ENCODE peak calls at places on chromosomes 5 and 9, in four cellular contexts. G is GM12878, T is HepG2, A is K562. Y is an unnamed sample.

GRCh38 chr9:21682981-21683380 is 119.5 kb upstream of the MTAP start:
- DNase-seq in G (no peak), T (no peak), A (no peak), Y (no peak)

GRCh38 chr9:126616521-126616976 is 2.8 kb downstream of the LMX1B start:
- DNase-seq in G (no peak), T (no peak), A (no peak), Y (peak; percentile 32)

GRCh38 chr5:38660194-38660668 is 103.8 kb upstream of the LIFR start:
- DNase-seq in G (no peak), T (peak; percentile 6), A (peak; percentile 89), Y (peak; percentile 61)

GRCh38 chr9:89662718-89663246 is 58.0 kb downstream of the GADD45G start:
- DNase-seq in G (no peak), T (no peak), A (no peak), Y (no peak)

GRCh38 chr5:139806726-139807646 is 11.4 kb downstream of the PSD2 start:
- DNase-seq in G (no peak), T (no peak), A (no peak), Y (no peak)

GRCh38 chr9:21027295-21027694 is 4.1 kb downstream of the HACD4 start:
- DNase-seq in G (no peak), T (no peak), A (no peak), Y (no peak)

GRCh38 chr5:6525910-6526309 is 77.3 kb downstream of the UBE2QL1 start:
- DNase-seq in G (no peak), T (peak; percentile 21), A (peak; percentile 68), Y (peak; percentile 47)

GRCh38 chr9:129554649-129555048 is 66.3 kb downstream of the C9orf50 start:
- DNase-seq in G (no peak), T (no peak), A (peak; percentile 38), Y (no peak)

GRCh38 chr9:133914483-133915342 is 77.4 kb downstream of the VAV2 start:
- DNase-seq in G (no peak), T (peak; percentile 80), A (no peak), Y (no peak)

GRCh38 chr9:127177682-127178265 is 55.3 kb upstream of the ANGPTL2 start:
- DNase-seq in G (no peak), T (no peak), A (no peak), Y (peak; percentile 3)

GRCh38 chr5:126198509-126198908 is 224.7 kb upstream of the GRAMD2B start:
- DNase-seq in G (no peak), T (no peak), A (no peak), Y (no peak)

GRCh38 chr5:1032011-1032410 is 23.4 kb downstream of the NKD2 start:
- DNase-seq in G (no peak), T (no peak), A (no peak), Y (peak; percentile 10)

GRCh38 chr5:175325681-175326080 is 118.3 kb downstream of the DRD1 start:
- DNase-seq in G (no peak), T (no peak), A (no peak), Y (no peak)

GRCh38 chr5:122187426-122187825 is 58.1 kb downstream of the ZNF474 start:
- DNase-seq in G (no peak), T (no peak), A (peak; percentile 19), Y (no peak)

GRCh38 chr9:137077758-137078693 is 709 bp downstream of the UAP1L1 start:
- DNase-seq in G (no peak), T (no peak), A (no peak), Y (peak; percentile 34)

GRCh38 chr5:41240985-41241384 is 27.7 kb upstream of the C6 start:
- DNase-seq in G (no peak), T (no peak), A (no peak), Y (no peak)

GRCh38 chr9:111068816-111069215 is 30.5 kb upstream of the LPAR1 start:
- DNase-seq in G (no peak), T (no peak), A (no peak), Y (no peak)

GRCh38 chr5:179868541-179868940 is 9.9 kb upstream of the MRNIP start:
- DNase-seq in G (no peak), T (no peak), A (no peak), Y (no peak)

GRCh38 chr5:103519550-103519949 is 43.0 kb downstream of the NUDT12 start:
- DNase-seq in G (no peak), T (no peak), A (peak; percentile 9), Y (peak; percentile 27)

GRCh38 chr9:2414465-2414864 is 207.1 kb upstream of the VLDLR start:
- DNase-seq in G (no peak), T (no peak), A (no peak), Y (no peak)

GRCh38 chr5:91288517-91288916 is 94.6 kb downstream of the ARRDC3 start:
- DNase-seq in G (no peak), T (no peak), A (no peak), Y (no peak)

GRCh38 chr9:105531530-105531929 is 26.4 kb upstream of the FKTN start:
- DNase-seq in G (no peak), T (no peak), A (no peak), Y (no peak)

GRCh38 chr9:91714020-91714721 is 235.9 kb downstream of the ROR2 start:
- DNase-seq in G (no peak), T (no peak), A (peak; percentile 78), Y (peak; percentile 87)

GRCh38 chr5:143758015-143758414 is 53.9 kb upstream of the HMHB1 start:
- DNase-seq in G (no peak), T (no peak), A (no peak), Y (no peak)

GRCh38 chr5:89236900-89237299 is 353.9 kb upstream of the MEF2C start:
- DNase-seq in G (no peak), T (no peak), A (peak; percentile 11), Y (no peak)

GRCh38 chr5:112914584-112914983 is 7.4 kb downstream of the REEP5 start:
- DNase-seq in G (no peak), T (no peak), A (peak; percentile 65), Y (no peak)

GRCh38 chr5:122607818-122608217 is 167.1 kb upstream of the SNX2 start:
- DNase-seq in G (no peak), T (no peak), A (no peak), Y (no peak)

GRCh38 chr9:27125030-27125429 is 16.0 kb downstream of the TEK start:
- DNase-seq in G (no peak), T (no peak), A (no peak), Y (no peak)

GRCh38 chr9:70127036-70127435 is 83.4 kb downstream of the MAMDC2 start:
- DNase-seq in G (no peak), T (no peak), A (no peak), Y (no peak)

GRCh38 chr9:70123695-70124094 is 80.0 kb downstream of the MAMDC2 start:
- DNase-seq in G (no peak), T (no peak), A (no peak), Y (no peak)

GRCh38 chr9:70127540-70128416 is 84.1 kb downstream of the MAMDC2 start:
- DNase-seq in G (no peak), T (peak; percentile 65), A (no peak), Y (no peak)

GRCh38 chr9:70121818-70122436 is 78.3 kb downstream of the MAMDC2 start:
- DNase-seq in G (no peak), T (no peak), A (no peak), Y (no peak)

DNA sequence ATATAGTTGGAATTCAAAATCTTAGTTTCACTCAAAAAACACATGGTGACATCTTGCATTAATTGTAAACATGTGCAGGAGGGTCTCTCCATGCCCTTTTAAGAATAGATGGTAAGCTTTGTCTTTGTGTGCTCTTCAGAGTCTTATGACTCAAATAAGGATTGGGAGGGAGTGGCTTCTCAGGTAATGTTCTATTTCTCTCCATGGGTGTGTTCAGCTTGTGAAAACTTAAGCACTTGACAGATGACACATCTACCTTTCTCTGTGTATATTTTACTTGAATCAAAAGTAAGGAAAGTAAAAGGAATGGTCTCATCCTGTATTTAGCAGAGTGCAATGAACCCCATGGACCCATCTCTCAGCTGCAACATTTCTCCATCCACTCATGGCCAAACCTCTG is 82.0 kb downstream of the MAMDC2 start:
- DNase-seq in G (no peak), T (no peak), A (no peak), Y (no peak)
- TF ChIP-seq SP1 in G (no peak), T (no peak), A (no peak), Y (no peak)

DNA sequence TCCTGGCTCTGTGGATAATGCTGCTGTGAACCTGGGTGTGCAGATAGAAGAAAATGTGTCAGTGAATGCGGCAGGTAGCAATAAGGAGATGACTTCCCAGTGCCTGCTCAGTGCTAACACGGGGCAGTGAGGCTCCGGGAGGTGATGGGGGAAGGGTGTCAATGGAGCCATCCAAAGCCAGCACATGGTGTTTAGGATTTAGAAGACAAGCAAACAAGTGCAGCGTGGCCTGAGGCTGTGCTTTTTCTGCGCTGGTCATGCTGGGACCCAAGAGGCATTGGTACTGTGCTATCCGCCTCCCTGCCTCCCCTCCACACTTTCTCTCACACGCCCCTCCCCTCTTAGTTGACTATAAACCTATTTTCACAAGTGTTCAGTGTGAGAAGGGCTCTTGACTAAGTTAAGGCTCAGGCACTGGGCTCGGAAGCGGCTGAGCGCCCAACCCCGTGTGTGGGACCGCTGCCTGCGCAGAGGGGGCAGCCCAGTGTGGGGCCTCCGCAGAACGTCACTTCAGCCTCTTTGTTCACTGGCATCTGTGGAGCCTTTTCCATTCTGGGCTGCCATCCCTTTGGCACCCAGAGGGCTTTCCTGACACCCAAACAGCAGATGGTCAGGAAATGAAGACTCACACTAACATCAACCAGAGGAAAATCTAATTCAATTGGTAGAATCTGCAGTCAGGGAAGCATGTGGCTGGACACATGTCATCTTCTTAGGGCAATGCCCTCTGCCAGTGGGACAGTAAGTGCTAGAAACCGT is 21.8 kb upstream of the NINJ1 start:
- DNase-seq in G (no peak), T (no peak), A (no peak), Y (no peak)
- TF ChIP-seq ETV6 in G (no peak), T (no peak), A (no peak), Y (no peak)

GRCh38 chr5:124315746-124316415 is 430.6 kb downstream of the ZNF608 start:
- DNase-seq in G (no peak), T (no peak), A (no peak), Y (no peak)
- TF ChIP-seq SP1 in G (no peak), T (no peak), A (no peak), Y (no peak)

GRCh38 chr5:57488308-57488955 is 5.8 kb upstream of the ACTBL2 start:
- DNase-seq in G (no peak), T (no peak), A (peak; percentile 8), Y (no peak)
- TF ChIP-seq ETV6 in G (no peak), T (no peak), A (no peak), Y (no peak)

DNA sequence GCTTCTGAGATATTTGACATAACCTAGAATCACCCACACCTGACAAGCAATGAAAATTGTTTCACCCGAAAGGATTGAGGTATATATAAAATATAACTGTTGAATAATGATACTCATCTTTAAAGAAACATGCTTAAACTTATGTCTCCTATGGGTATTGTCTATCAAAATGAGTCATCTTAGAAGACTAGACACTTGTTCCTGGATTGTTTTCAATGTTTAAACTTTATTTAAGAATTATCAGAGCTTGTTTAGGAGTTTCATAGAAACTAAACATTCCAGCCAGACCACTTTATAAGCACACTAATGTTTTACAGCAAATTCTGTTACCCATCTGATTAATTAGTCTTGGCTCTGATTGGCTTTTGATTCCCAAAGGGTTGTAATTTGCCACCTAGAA is 19.6 kb downstream of the NFX1 start:
- DNase-seq in G (no peak), T (no peak), A (no peak), Y (no peak)
- TF ChIP-seq SP1 in G (no peak), T (no peak), A (no peak), Y (no peak)

GRCh38 chr5:17069995-17070405 is 133.9 kb upstream of the MYO10 start:
- DNase-seq in G (no peak), T (no peak), A (peak; percentile 31), Y (no peak)
- TF ChIP-seq ETV6 in G (no peak), T (no peak), A (no peak), Y (no peak)